ENCODE peak calls at places on chromosome 3, in seven cellular contexts. C is A549, E is H1, H is K562, V is HepG2, N is IMR-90, L is GM12878. P is an unnamed sample.

GRCh38 chr3:113805249-113805648 is 33.3 kb upstream of the GRAMD1C start:
- DNase-seq in C (no peak), E (no peak), H (no peak), V (no peak), N (no peak), L (no peak), P (no peak)

GRCh38 chr3:121730940-121731687 is 18.4 kb downstream of the GOLGB1 start:
- DNase-seq in C (no peak), E (no peak), H (no peak), V (no peak), N (peak; percentile 6), L (no peak), P (no peak)

GRCh38 chr3:126522363-126522788 is 1.6 kb upstream of the CHST13 start:
- DNase-seq in C (peak; percentile 64), E (no peak), H (peak; percentile 62), V (peak; percentile 60), N (peak; percentile 33), L (no peak), P (peak; percentile 88)

GRCh38 chr3:43583481-43583880 is 38.3 kb downstream of the ANO10 start:
- DNase-seq in C (no peak), E (no peak), H (peak; percentile 31), V (no peak), N (no peak), L (no peak), P (peak; percentile 8)

GRCh38 chr3:185560676-185561075 is 8.3 kb upstream of the LIPH start:
- DNase-seq in C (no peak), E (no peak), H (no peak), V (no peak), N (no peak), L (no peak), P (no peak)

GRCh38 chr3:184371570-184372018 is 6.4 kb downstream of the THPO start:
- DNase-seq in C (peak; percentile 82), E (peak; percentile 79), H (peak; percentile 81), V (peak; percentile 84), N (peak; percentile 89), L (no peak), P (peak; percentile 85)

GRCh38 chr3:64954995-64955636 is 267.3 kb upstream of the ADAMTS9 start:
- DNase-seq in C (no peak), E (no peak), H (peak; percentile 7), V (no peak), N (no peak), L (no peak), P (peak; percentile 18)

GRCh38 chr3:120468635-120469295 is 18.0 kb upstream of the FSTL1 start:
- DNase-seq in C (no peak), E (no peak), H (no peak), V (no peak), N (no peak), L (no peak), P (no peak)

GRCh38 chr3:141410861-141411771 is 42.8 kb downstream of the ZBTB38 start:
- DNase-seq in C (no peak), E (no peak), H (no peak), V (no peak), N (peak; percentile 68), L (no peak), P (no peak)

GRCh38 chr3:21942328-21942727 is 191.3 kb upstream of the ZNF385D start:
- DNase-seq in C (no peak), E (no peak), H (no peak), V (no peak), N (peak; percentile 87), L (no peak), P (no peak)

GRCh38 chr3:178703268-178703975 is 167.2 kb downstream of the KCNMB2 start:
- DNase-seq in C (no peak), E (no peak), H (no peak), V (no peak), N (peak; percentile 97), L (no peak), P (no peak)

GRCh38 chr3:8318002-8318649 is 183.5 kb upstream of the LMCD1 start:
- DNase-seq in C (no peak), E (no peak), H (no peak), V (no peak), N (peak; percentile 82), L (no peak), P (no peak)

GRCh38 chr3:49351521-49352011 is 6.6 kb downstream of the GPX1 start:
- DNase-seq in C (no peak), E (no peak), H (no peak), V (no peak), N (peak; percentile 94), L (no peak), P (no peak)

GRCh38 chr3:48845170-48845569 is 2.5 kb downstream of the PRKAR2A start:
- DNase-seq in C (no peak), E (no peak), H (peak; percentile 39), V (peak; percentile 17), N (no peak), L (no peak), P (no peak)

GRCh38 chr3:133457465-133458067 is 57.7 kb downstream of the BFSP2 start:
- DNase-seq in C (no peak), E (no peak), H (peak; percentile 9), V (no peak), N (no peak), L (no peak), P (no peak)

GRCh38 chr3:172293093-172293492 is 155.2 kb downstream of the GHSR start:
- DNase-seq in C (no peak), E (no peak), H (no peak), V (no peak), N (no peak), L (no peak), P (no peak)

GRCh38 chr3:172291650-172292049 is 156.6 kb downstream of the GHSR start:
- DNase-seq in C (no peak), E (no peak), H (no peak), V (no peak), N (no peak), L (no peak), P (no peak)

GRCh38 chr3:172290457-172290856 is 157.8 kb downstream of the GHSR start:
- DNase-seq in C (no peak), E (no peak), H (no peak), V (no peak), N (no peak), L (no peak), P (no peak)

GRCh38 chr3:172294238-172294806 is 153.9 kb downstream of the GHSR start:
- DNase-seq in C (no peak), E (no peak), H (no peak), V (no peak), N (no peak), L (no peak), P (no peak)

GRCh38 chr3:172292422-172292821 is 155.8 kb downstream of the GHSR start:
- DNase-seq in C (no peak), E (no peak), H (no peak), V (no peak), N (no peak), L (no peak), P (no peak)
- TF ChIP-seq RFX5 in C (no peak), E (no peak), H (no peak), V (no peak), N (no peak), L (no peak), P (no peak)

GRCh38 chr3:182728248-182728647 is 65.1 kb upstream of the ATP11B start:
- DNase-seq in C (no peak), E (no peak), H (no peak), V (no peak), N (no peak), L (no peak), P (no peak)

GRCh38 chr3:182723596-182723995 is 69.7 kb upstream of the ATP11B start:
- DNase-seq in C (no peak), E (no peak), H (no peak), V (no peak), N (no peak), L (no peak), P (no peak)

GRCh38 chr3:182726258-182727142 is 66.8 kb upstream of the ATP11B start:
- DNase-seq in C (no peak), E (no peak), H (peak; percentile 48), V (no peak), N (no peak), L (no peak), P (peak; percentile 21)

GRCh38 chr3:182722938-182723337 is 70.4 kb upstream of the ATP11B start:
- DNase-seq in C (no peak), E (no peak), H (no peak), V (no peak), N (no peak), L (no peak), P (no peak)

DNA sequence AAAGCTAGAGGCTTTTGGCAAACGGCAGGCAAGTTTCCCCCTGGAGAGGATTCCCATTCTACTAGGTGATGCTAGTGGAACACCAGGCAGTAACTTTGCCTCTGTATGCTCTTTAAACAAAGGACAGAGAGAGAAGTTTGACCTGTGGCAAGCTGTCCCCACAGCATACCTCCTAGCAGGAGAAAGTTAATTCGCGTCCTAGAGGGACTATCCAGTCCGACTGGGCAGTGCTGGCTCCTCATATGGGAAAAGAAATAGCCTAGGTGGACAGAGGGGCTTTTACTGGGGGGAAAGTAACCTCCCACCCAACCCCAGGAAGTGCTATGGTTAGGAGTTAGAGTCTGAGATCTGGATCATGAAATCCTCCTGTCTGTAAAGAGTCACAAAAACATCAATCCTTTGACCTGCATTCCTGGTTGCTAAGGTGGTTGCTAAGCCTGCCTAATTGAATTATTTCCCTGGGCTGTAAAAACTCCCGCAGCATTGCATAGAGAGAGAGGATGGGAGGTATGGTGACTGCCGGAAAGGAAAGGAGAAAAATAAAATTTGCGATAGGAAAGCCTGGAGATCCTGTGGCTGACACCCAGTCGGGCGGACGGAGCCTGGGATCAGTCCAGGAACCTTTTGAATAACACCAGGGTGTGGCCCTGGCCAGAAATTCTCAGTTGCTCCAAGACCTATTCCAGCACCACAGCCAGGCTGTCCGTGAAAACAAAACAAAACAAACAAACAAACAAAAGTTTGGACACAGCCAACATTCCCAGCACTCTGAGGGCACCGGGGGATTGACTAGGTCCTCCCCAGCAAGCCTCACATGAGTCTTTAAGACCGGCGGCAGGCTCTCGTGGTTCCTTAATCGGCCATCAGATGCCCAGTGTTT is 67.7 kb upstream of the ATP11B start:
- DNase-seq in C (no peak), E (no peak), H (no peak), V (no peak), N (no peak), L (no peak), P (peak; percentile 73)
- TF ChIP-seq RFX5 in C (no peak), E (no peak), H (no peak), V (no peak), N (no peak), L (no peak), P (no peak)

DNA sequence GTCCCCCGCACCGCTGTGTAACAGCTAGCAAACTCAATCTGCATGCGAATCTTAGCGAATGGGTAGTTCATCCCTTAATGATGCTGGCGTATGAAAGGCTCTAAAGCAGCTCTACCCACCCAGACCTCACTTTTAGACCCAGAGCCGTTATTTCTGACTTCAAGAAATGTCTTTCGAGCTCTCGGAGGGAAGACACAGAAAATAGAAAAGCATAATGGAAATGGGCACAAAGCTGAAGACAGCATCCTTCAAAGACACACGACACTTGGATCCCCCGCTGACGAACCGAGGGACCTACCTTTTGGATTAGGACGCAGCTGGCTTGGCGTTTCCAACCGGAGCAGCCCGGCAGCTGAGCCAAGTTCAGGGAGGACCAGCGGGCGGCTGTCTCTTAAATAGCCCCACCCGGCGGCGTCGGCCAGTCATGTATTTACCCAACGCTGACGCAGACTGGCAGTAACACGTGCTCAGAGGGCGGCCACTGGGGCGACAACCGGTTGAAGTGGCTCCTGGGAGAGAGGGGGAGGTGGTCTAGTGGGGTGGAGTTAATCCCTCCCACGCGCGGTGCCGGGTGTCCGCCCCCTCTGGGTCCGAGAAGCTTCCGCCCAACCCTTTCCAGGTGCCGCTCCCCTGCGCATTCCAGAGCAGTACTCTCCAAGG is 1.5 kb downstream of the CCK start:
- DNase-seq in C (peak; percentile 13), E (no peak), H (peak; percentile 23), V (no peak), N (peak; percentile 16), L (no peak), P (peak; percentile 67)
- TF ChIP-seq RFX5 in C (no peak), E (no peak), H (no peak), V (no peak), N (no peak), L (no peak), P (no peak)

GRCh38 chr3:27079427-27080105 is 289.6 kb downstream of the NEK10 start:
- DNase-seq in C (no peak), E (no peak), H (no peak), V (no peak), N (no peak), L (no peak), P (no peak)
- TF ChIP-seq RFX5 in C (no peak), E (no peak), H (no peak), V (no peak), N (no peak), L (no peak), P (no peak)

P was measured in SK-N-SH.